ENCODE peak calls at places on chromosomes 5 and 9, in nine cellular contexts. E, N, S, G, Y, O, V, B and U are unnamed samples.

GRCh38 chr9:88994820-88995180 is 3.5 kb downstream of the S1PR3 start:
- DNase-seq in E (no peak), N (no peak), S (no peak), G (no peak), Y (no peak), O (no peak), V (no peak), B (no peak), U (no peak)

GRCh38 chr5:73565969-73566547 is 515 bp downstream of the UTP15 start:
- DNase-seq in E (no peak), N (no peak), S (no peak), G (no peak), Y (no peak), O (no peak), V (no peak), B (no peak), U (no peak)

GRCh38 chr5:157476699-157477408 is 16.8 kb downstream of the NIPAL4 start:
- DNase-seq in E (no peak), N (no peak), S (peak), G (peak), Y (peak), O (no peak), V (peak), B (peak), U (peak)

GRCh38 chr5:81003987-81004386 is 43.8 kb downstream of the RASGRF2 start:
- DNase-seq in E (no peak), N (no peak), S (no peak), G (no peak), Y (no peak), O (no peak), V (no peak), B (no peak), U (no peak)

GRCh38 chr5:54401515-54401914 is 54.0 kb upstream of the HSPB3 start:
- DNase-seq in E (no peak), N (no peak), S (no peak), G (peak), Y (no peak), O (no peak), V (peak), B (no peak), U (peak)

GRCh38 chr5:1265461-1266455 is 29.1 kb downstream of the TERT start:
- DNase-seq in E (no peak), N (no peak), S (no peak), G (no peak), Y (no peak), O (no peak), V (no peak), B (no peak), U (no peak)

GRCh38 chr9:4555251-4555650 is 65.0 kb downstream of the SLC1A1 start:
- DNase-seq in E (peak), N (no peak), S (no peak), G (no peak), Y (no peak), O (no peak), V (no peak), B (no peak), U (no peak)

GRCh38 chr5:150255659-150256415 is 33.7 kb downstream of the CAMK2A start:
- DNase-seq in E (no peak), N (no peak), S (no peak), G (no peak), Y (no peak), O (no peak), V (no peak), B (no peak), U (no peak)

GRCh38 chr5:135373747-135374515 is 25.1 kb downstream of the MACROH2A1 start:
- DNase-seq in E (peak), N (no peak), S (peak), G (no peak), Y (no peak), O (no peak), V (no peak), B (no peak), U (no peak)

GRCh38 chr5:134968055-134968454 is 348 bp downstream of the CATSPER3 start:
- DNase-seq in E (no peak), N (no peak), S (peak), G (no peak), Y (no peak), O (no peak), V (no peak), B (no peak), U (no peak)

GRCh38 chr9:83013867-83014605 is 48.9 kb downstream of the RASEF start:
- DNase-seq in E (no peak), N (no peak), S (no peak), G (no peak), Y (no peak), O (no peak), V (no peak), B (no peak), U (no peak)

GRCh38 chr5:148372883-148373282 is 10.9 kb upstream of the FBXO38 start:
- DNase-seq in E (no peak), N (no peak), S (peak), G (no peak), Y (no peak), O (no peak), V (no peak), B (no peak), U (no peak)

GRCh38 chr5:9149988-9150387 is 395.9 kb downstream of the SEMA5A start:
- DNase-seq in E (no peak), N (no peak), S (peak), G (no peak), Y (no peak), O (no peak), V (no peak), B (no peak), U (no peak)

GRCh38 chr9:134861586-134862334 is 18.9 kb upstream of the FCN2 start:
- DNase-seq in E (no peak), N (no peak), S (no peak), G (no peak), Y (no peak), O (no peak), V (no peak), B (no peak), U (no peak)

GRCh38 chr5:95641803-95642220 is 4.8 kb upstream of the RFESD start:
- DNase-seq in E (no peak), N (no peak), S (no peak), G (no peak), Y (no peak), O (no peak), V (no peak), B (no peak), U (no peak)

GRCh38 chr5:158380661-158381060 is 521.7 kb upstream of the CLINT1 start:
- DNase-seq in E (no peak), N (no peak), S (peak), G (no peak), Y (no peak), O (no peak), V (no peak), B (no peak), U (no peak)

GRCh38 chr5:43258116-43258515 is 55.1 kb downstream of the HMGCS1 start:
- DNase-seq in E (no peak), N (no peak), S (no peak), G (no peak), Y (no peak), O (no peak), V (no peak), B (no peak), U (no peak)

GRCh38 chr9:98024702-98025101 is 31.8 kb upstream of the NANS start:
- DNase-seq in E (no peak), N (no peak), S (no peak), G (no peak), Y (no peak), O (no peak), V (no peak), B (no peak), U (no peak)

GRCh38 chr9:102975246-102975645 is 19.9 kb upstream of the CYLC2 start:
- DNase-seq in E (no peak), N (no peak), S (no peak), G (no peak), Y (no peak), O (no peak), V (no peak), B (no peak), U (no peak)

GRCh38 chr5:89983206-89983605 is 426.4 kb downstream of the CETN3 start:
- DNase-seq in E (no peak), N (no peak), S (no peak), G (no peak), Y (no peak), O (no peak), V (no peak), B (no peak), U (no peak)

GRCh38 chr5:79992891-79993290 is 1.8 kb upstream of the MTX3 start:
- DNase-seq in E (no peak), N (no peak), S (no peak), G (no peak), Y (no peak), O (no peak), V (no peak), B (no peak), U (no peak)

GRCh38 chr5:149559712-149560111 is 8.5 kb upstream of the CSNK1A1 start:
- DNase-seq in E (no peak), N (no peak), S (no peak), G (no peak), Y (no peak), O (no peak), V (no peak), B (no peak), U (no peak)

GRCh38 chr9:15642369-15642962 is 89.6 kb downstream of the CCDC171 start:
- DNase-seq in E (no peak), N (no peak), S (peak), G (peak), Y (no peak), O (no peak), V (peak), B (no peak), U (peak)

GRCh38 chr5:44398382-44398781 is 9.2 kb upstream of the FGF10 start:
- DNase-seq in E (no peak), N (no peak), S (no peak), G (no peak), Y (no peak), O (no peak), V (no peak), B (no peak), U (no peak)

GRCh38 chr5:120803282-120803681 is 339.2 kb downstream of the PRR16 start:
- DNase-seq in E (no peak), N (no peak), S (peak), G (no peak), Y (no peak), O (no peak), V (no peak), B (no peak), U (no peak)

GRCh38 chr5:136006767-136007251 is 22.0 kb upstream of the TGFBI start:
- DNase-seq in E (no peak), N (no peak), S (peak), G (no peak), Y (no peak), O (no peak), V (no peak), B (no peak), U (no peak)

GRCh38 chr5:1314564-1314982 is 19.7 kb upstream of the TERT start:
- DNase-seq in E (no peak), N (no peak), S (no peak), G (no peak), Y (no peak), O (no peak), V (no peak), B (peak), U (no peak)

GRCh38 chr9:122642226-122642625 is 15.2 kb downstream of the OR1B1 start:
- DNase-seq in E (no peak), N (no peak), S (peak), G (no peak), Y (peak), O (no peak), V (no peak), B (no peak), U (no peak)

GRCh38 chr5:170109059-170110031 is 3.6 kb downstream of the FOXI1 start:
- DNase-seq in E (no peak), N (no peak), S (no peak), G (no peak), Y (no peak), O (no peak), V (no peak), B (peak), U (no peak)

GRCh38 chr9:133419005-133419404 is 1.2 kb upstream of the REXO4 start:
- DNase-seq in E (no peak), N (no peak), S (peak), G (no peak), Y (no peak), O (no peak), V (no peak), B (no peak), U (no peak)

GRCh38 chr5:53430618-53431252 is 49.7 kb upstream of the FST start:
- DNase-seq in E (no peak), N (no peak), S (peak), G (peak), Y (no peak), O (no peak), V (peak), B (no peak), U (no peak)

GRCh38 chr5:92969191-92969780 is 611.7 kb downstream of the NR2F1-AS1 start:
- DNase-seq in E (no peak), N (no peak), S (no peak), G (no peak), Y (no peak), O (no peak), V (no peak), B (no peak), U (no peak)

GRCh38 chr9:134600431-134600830 is 41.2 kb upstream of the COL5A1 start:
- DNase-seq in E (no peak), N (no peak), S (no peak), G (no peak), Y (no peak), O (peak), V (no peak), B (no peak), U (no peak)

GRCh38 chr5:57137401-57137800 is 36.5 kb upstream of the GPBP1 start:
- DNase-seq in E (no peak), N (no peak), S (peak), G (no peak), Y (no peak), O (no peak), V (no peak), B (no peak), U (no peak)

GRCh38 chr9:38311382-38312270 is 80.9 kb upstream of the ALDH1B1 start:
- DNase-seq in E (no peak), N (no peak), S (no peak), G (no peak), Y (no peak), O (no peak), V (no peak), B (peak), U (no peak)

GRCh38 chr9:34365282-34365681 is 11.4 kb downstream of the MYORG start:
- DNase-seq in E (no peak), N (no peak), S (no peak), G (no peak), Y (no peak), O (no peak), V (no peak), B (no peak), U (no peak)